ENCODE peak calls at places on chromosomes 16 and 17, in eight cellular contexts. E is cardiac muscle cell, V is left lung, S is stomach, Q is thoracic aorta, G is breast epithelium, U is mucosa of descending colon, P is adrenal gland. T is an unnamed sample.

GRCh38 chr17:78041401-78042179 is 83.1 kb downstream of the TNRC6C start:
- DNase-seq in E (no peak), V (no peak), S (no peak), Q (no peak), G (no peak), U (no peak), P (no peak), T (no peak)

GRCh38 chr16:4320030-4320429 is 4.2 kb downstream of the GLIS2 start:
- DNase-seq in E (no peak), V (peak; percentile 75), S (no peak), Q (no peak), G (no peak), U (no peak), P (no peak), T (no peak)

GRCh38 chr16:88616320-88616719 is 22.1 kb upstream of the IL17C start:
- DNase-seq in E (no peak), V (peak; percentile 92), S (peak; percentile 98), Q (no peak), G (peak; percentile 86), U (peak; percentile 92), P (no peak), T (no peak)

GRCh38 chr17:72952220-72952619 is 140.3 kb downstream of the SLC39A11 start:
- DNase-seq in E (no peak), V (no peak), S (no peak), Q (no peak), G (no peak), U (no peak), P (no peak), T (no peak)

GRCh38 chr17:73934696-73935095 is 268.8 kb upstream of the RPL38 start:
- DNase-seq in E (no peak), V (no peak), S (no peak), Q (no peak), G (no peak), U (no peak), P (no peak), T (no peak)

GRCh38 chr16:79361132-79361751 is 239.3 kb downstream of the MAF start:
- DNase-seq in E (no peak), V (no peak), S (no peak), Q (no peak), G (no peak), U (no peak), P (no peak), T (no peak)

GRCh38 chr17:58215685-58216084 is 3.4 kb downstream of the MKS1 start:
- DNase-seq in E (no peak), V (no peak), S (no peak), Q (no peak), G (no peak), U (no peak), P (no peak), T (peak; percentile 55)

GRCh38 chr17:76080207-76080933 is 1.4 kb downstream of the ZACN start:
- DNase-seq in E (peak; percentile 64), V (no peak), S (no peak), Q (no peak), G (no peak), U (peak; percentile 44), P (no peak), T (no peak)

GRCh38 chr17:7932483-7932891 is 481 bp downstream of the CNTROB start:
- DNase-seq in E (peak; percentile 41), V (no peak), S (no peak), Q (no peak), G (no peak), U (no peak), P (no peak), T (peak; percentile 49)

GRCh38 chr17:78316867-78317816 is 42.7 kb downstream of the SOCS3 start:
- DNase-seq in E (peak; percentile 42), V (peak; percentile 86), S (peak; percentile 65), Q (no peak), G (no peak), U (peak; percentile 88), P (no peak), T (peak; percentile 42)

GRCh38 chr16:51222016-51222415 is 70.9 kb upstream of the SALL1 start:
- DNase-seq in E (no peak), V (no peak), S (no peak), Q (no peak), G (no peak), U (no peak), P (no peak), T (no peak)

GRCh38 chr17:81241648-81242420 is 2.7 kb downstream of the NDUFAF8 start:
- DNase-seq in E (peak; percentile 72), V (peak; percentile 58), S (peak; percentile 64), Q (no peak), G (no peak), U (no peak), P (no peak), T (peak; percentile 30)

GRCh38 chr16:88486398-88487123 is 33.5 kb downstream of the ZFPM1 start:
- DNase-seq in E (no peak), V (no peak), S (no peak), Q (no peak), G (no peak), U (no peak), P (no peak), T (no peak)

GRCh38 chr16:70740919-70741778 is 55.3 kb upstream of the MTSS2 start:
- DNase-seq in E (no peak), V (peak; percentile 64), S (no peak), Q (no peak), G (no peak), U (no peak), P (peak; percentile 21), T (peak; percentile 81)

GRCh38 chr17:63961355-63962207 is 11.1 kb downstream of the SCN4A start:
- DNase-seq in E (peak; percentile 91), V (peak; percentile 82), S (peak; percentile 44), Q (no peak), G (no peak), U (peak; percentile 73), P (peak; percentile 79), T (peak; percentile 74)

GRCh38 chr16:24409045-24409444 is 130.3 kb upstream of the RBBP6 start:
- DNase-seq in E (peak; percentile 3), V (no peak), S (no peak), Q (no peak), G (no peak), U (no peak), P (no peak), T (no peak)

GRCh38 chr17:74466111-74466784 is at the start of gene CD300A:
- DNase-seq in E (no peak), V (peak; percentile 92), S (peak; percentile 54), Q (no peak), G (no peak), U (peak; percentile 79), P (no peak), T (no peak)

GRCh38 chr17:67506966-67507365 is 129.9 kb downstream of the PITPNC1 start:
- DNase-seq in E (no peak), V (no peak), S (no peak), Q (no peak), G (no peak), U (no peak), P (no peak), T (no peak)

GRCh38 chr16:81625544-81626152 is 153.4 kb upstream of the PLCG2 start:
- DNase-seq in E (no peak), V (peak; percentile 81), S (peak; percentile 77), Q (no peak), G (peak; percentile 78), U (no peak), P (peak; percentile 90), T (peak; percentile 77)

GRCh38 chr17:79812206-79812968 is 15.5 kb upstream of the CBX8 start:
- DNase-seq in E (no peak), V (no peak), S (no peak), Q (no peak), G (no peak), U (no peak), P (no peak), T (no peak)

GRCh38 chr16:73026754-73027654 is 20.9 kb downstream of the ZFHX3 start:
- DNase-seq in E (no peak), V (no peak), S (no peak), Q (no peak), G (no peak), U (no peak), P (no peak), T (no peak)

GRCh38 chr16:84553873-84554399 is 49.5 kb upstream of the MEAK7 start:
- DNase-seq in E (no peak), V (no peak), S (no peak), Q (no peak), G (no peak), U (no peak), P (no peak), T (no peak)

GRCh38 chr16:49602201-49603041 is 228.8 kb downstream of the C16orf78 start:
- DNase-seq in E (no peak), V (no peak), S (peak; percentile 11), Q (no peak), G (no peak), U (no peak), P (no peak), T (no peak)

GRCh38 chr17:58279016-58279671 is 1.6 kb downstream of the MPO start:
- DNase-seq in E (no peak), V (peak; percentile 87), S (no peak), Q (no peak), G (no peak), U (peak; percentile 65), P (no peak), T (no peak)

GRCh38 chr17:57459286-57459915 is 203.1 kb downstream of the MSI2 start:
- DNase-seq in E (no peak), V (no peak), S (no peak), Q (no peak), G (no peak), U (no peak), P (no peak), T (peak; percentile 90)

GRCh38 chr17:38559025-38559879 is 46.5 kb downstream of the SRCIN1 start:
- DNase-seq in E (peak; percentile 84), V (peak; percentile 94), S (peak; percentile 94), Q (no peak), G (peak; percentile 76), U (peak; percentile 95), P (peak; percentile 68), T (peak; percentile 44)
- H3K4me3 ChIP-seq in E (peak overlapping the region; percentile 11), V (peak overlapping the region; percentile 21), S (peak overlapping the region; percentile 42), Q (peak overlapping the region; percentile 67), G (peak overlapping the region; percentile 51), U (no peak overlapping the region), P (no peak overlapping the region), T (no peak overlapping the region)

DNA sequence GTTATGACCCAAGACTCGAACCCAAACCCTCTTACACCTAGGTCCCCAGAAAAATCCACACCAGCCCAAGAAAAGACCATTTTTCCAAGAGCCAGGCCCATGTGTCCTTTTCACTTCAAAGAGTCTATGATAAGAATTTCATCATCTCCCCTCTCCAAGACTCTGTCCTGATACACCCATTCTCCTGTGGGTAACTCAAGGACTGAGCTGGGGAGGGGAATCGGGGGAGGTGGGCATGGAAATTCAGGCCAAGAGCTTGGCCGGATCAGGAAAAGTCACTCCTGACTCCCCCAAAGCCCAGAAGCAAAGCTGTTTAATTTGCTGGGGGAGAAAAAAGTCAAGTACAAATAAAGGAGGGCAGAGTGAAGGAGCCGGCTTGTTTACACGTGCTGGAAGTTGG is 3.7 kb downstream of the ACLY start:
- DNase-seq in E (no peak), V (no peak), S (no peak), Q (no peak), G (no peak), U (no peak), P (no peak), T (no peak)
- H3K36me3 ChIP-seq in E (peaks cover 23% of the 10 kb centered on the region), V (no peaks in the 10 kb centered on the region), S (peaks cover 39% of the 10 kb centered on the region), Q (peaks cover 32% of the 10 kb centered on the region), G (peaks cover 5% of the 10 kb centered on the region), U (no peaks in the 10 kb centered on the region), P (peaks cover 36% of the 10 kb centered on the region), T (peaks cover 83% of the 10 kb centered on the region)

GRCh38 chr17:9239260-9239820 is 218.0 kb downstream of the NTN1 start:
- DNase-seq in E (no peak), V (peak; percentile 88), S (peak; percentile 27), Q (no peak), G (no peak), U (peak; percentile 76), P (peak; percentile 26), T (no peak)
- H3K4me3 ChIP-seq in E (peak overlapping the region; percentile 3), V (peak overlapping the region; percentile 19), S (peak overlapping the region; percentile 53), Q (peak overlapping the region; percentile 67), G (peak overlapping the region; percentile 66), U (no peak overlapping the region), P (no peak overlapping the region), T (no peak overlapping the region)

GRCh38 chr16:57464523-57464922 is 2.0 kb downstream of the POLR2C start:
- DNase-seq in E (no peak), V (no peak), S (no peak), Q (no peak), G (no peak), U (no peak), P (no peak), T (no peak)
- H3K36me3 ChIP-seq in E (peaks cover 69% of the 10 kb centered on the region), V (no peaks in the 10 kb centered on the region), S (peaks cover 77% of the 10 kb centered on the region), Q (peaks cover 45% of the 10 kb centered on the region), G (peaks cover 4% of the 10 kb centered on the region), U (peaks cover 6% of the 10 kb centered on the region), P (peaks cover 72% of the 10 kb centered on the region), T (peaks cover 82% of the 10 kb centered on the region)

T was measured in MG63.